ENCODE peak calls at places on chromosome 18, in nine cellular contexts. F is posterior cingulate gyrus, B is iris pigment epithelial cell, R is AG09309, U is foreskin melanocyte, H is C1 segment of cervical spinal cord, C is GM13977, O is NCI-H1436, T is posterior vena cava. L is an unnamed sample.

GRCh38 chr18:58819051-58819450 is 45.6 kb upstream of the ZNF532 start:
- DNase-seq in F (no peak), B (no peak), R (no peak), U (no peak), H (no peak), C (peak; percentile 72), O (no peak), T (no peak), L (no peak)

GRCh38 chr18:63199743-63200241 is 119.8 kb downstream of the BCL2 start:
- DNase-seq in F (no peak), B (no peak), R (no peak), U (no peak), H (no peak), C (no peak), O (no peak), T (no peak), L (no peak)

GRCh38 chr18:22166070-22166972 is 3.1 kb upstream of the GATA6 start:
- DNase-seq in F (no peak), B (no peak), R (no peak), U (no peak), H (no peak), C (no peak), O (no peak), T (peak; percentile 92), L (peak; percentile 69)

GRCh38 chr18:44507729-44508325 is 172.9 kb upstream of the SETBP1 start:
- DNase-seq in F (peak; percentile 7), B (no peak), R (no peak), U (peak; percentile 44), H (no peak), C (no peak), O (no peak), T (peak; percentile 84), L (no peak)

GRCh38 chr18:74898965-74899364 is 301.3 kb downstream of the ZNF407 start:
- DNase-seq in F (no peak), B (peak; percentile 58), R (no peak), U (peak; percentile 69), H (no peak), C (no peak), O (no peak), T (no peak), L (no peak)

GRCh38 chr18:13547347-13547746 is 179.0 kb downstream of the FAM210A start:
- DNase-seq in F (no peak), B (no peak), R (no peak), U (no peak), H (no peak), C (no peak), O (no peak), T (no peak), L (no peak)

GRCh38 chr18:44835555-44836156 is 155.0 kb downstream of the SETBP1 start:
- DNase-seq in F (no peak), B (no peak), R (no peak), U (no peak), H (no peak), C (no peak), O (no peak), T (no peak), L (no peak)

GRCh38 chr18:61551586-61551985 is 218.4 kb downstream of the CDH20 start:
- DNase-seq in F (no peak), B (peak; percentile 88), R (peak; percentile 67), U (peak; percentile 59), H (no peak), C (peak; percentile 75), O (peak; percentile 57), T (no peak), L (no peak)

GRCh38 chr18:36295880-36296301 is 1.6 kb upstream of the FHOD3 start:
- DNase-seq in F (peak; percentile 14), B (no peak), R (no peak), U (no peak), H (no peak), C (no peak), O (no peak), T (no peak), L (no peak)

GRCh38 chr18:24443870-24444269 is 16.6 kb upstream of the HRH4 start:
- DNase-seq in F (no peak), B (no peak), R (no peak), U (no peak), H (no peak), C (no peak), O (no peak), T (no peak), L (no peak)

GRCh38 chr18:26460449-26461091 is 87.8 kb downstream of the KCTD1 start:
- DNase-seq in F (no peak), B (peak; percentile 62), R (no peak), U (no peak), H (no peak), C (peak; percentile 51), O (no peak), T (no peak), L (peak; percentile 37)

GRCh38 chr18:5622905-5623304 is 79.1 kb upstream of the EPB41L3 start:
- DNase-seq in F (no peak), B (no peak), R (no peak), U (no peak), H (no peak), C (no peak), O (no peak), T (no peak), L (no peak)

GRCh38 chr18:68263481-68263880 is 451.4 kb downstream of the TMX3 start:
- DNase-seq in F (no peak), B (peak; percentile 67), R (peak; percentile 25), U (no peak), H (no peak), C (no peak), O (no peak), T (no peak), L (no peak)

GRCh38 chr18:50298443-50299284 is 11.2 kb upstream of the CXXC1 start:
- DNase-seq in F (no peak), B (no peak), R (no peak), U (no peak), H (no peak), C (no peak), O (no peak), T (peak; percentile 75), L (no peak)

GRCh38 chr18:31658670-31659573 is 25.5 kb downstream of the B4GALT6 start:
- DNase-seq in F (no peak), B (peak; percentile 65), R (no peak), U (no peak), H (no peak), C (peak; percentile 55), O (peak; percentile 12), T (no peak), L (no peak)

GRCh38 chr18:68494802-68495560 is 219.9 kb downstream of the TMX3 start:
- DNase-seq in F (no peak), B (peak; percentile 84), R (peak; percentile 89), U (no peak), H (no peak), C (no peak), O (no peak), T (no peak), L (no peak)

GRCh38 chr18:75041586-75041985 is 167.4 kb downstream of the PTGR3 start:
- DNase-seq in F (no peak), B (peak; percentile 34), R (peak; percentile 2), U (peak; percentile 28), H (no peak), C (no peak), O (no peak), T (no peak), L (no peak)

GRCh38 chr18:2536493-2536892 is 34.8 kb downstream of the METTL4 start:
- DNase-seq in F (no peak), B (peak; percentile 98), R (peak; percentile 67), U (peak; percentile 56), H (no peak), C (no peak), O (no peak), T (no peak), L (no peak)

GRCh38 chr18:41144444-41144843 is 810.6 kb upstream of the PIK3C3 start:
- DNase-seq in F (no peak), B (peak; percentile 87), R (no peak), U (no peak), H (no peak), C (no peak), O (no peak), T (no peak), L (no peak)

GRCh38 chr18:47100214-47100831 is 50.0 kb downstream of the HDHD2 start:
- DNase-seq in F (peak; percentile 66), B (peak; percentile 49), R (no peak), U (peak; percentile 13), H (no peak), C (peak; percentile 43), O (peak; percentile 44), T (no peak), L (peak; percentile 59)

GRCh38 chr18:67590571-67591141 is 74.1 kb upstream of the DSEL start:
- DNase-seq in F (no peak), B (peak; percentile 54), R (no peak), U (no peak), H (no peak), C (no peak), O (no peak), T (no peak), L (no peak)

GRCh38 chr18:5894215-5894612 is 1.1 kb downstream of the TMEM200C start:
- DNase-seq in F (no peak), B (no peak), R (no peak), U (no peak), H (no peak), C (peak; percentile 22), O (no peak), T (no peak), L (no peak)

GRCh38 chr18:38966846-38967245 is 1401.2 kb upstream of the CELF4 start:
- DNase-seq in F (no peak), B (peak; percentile 12), R (no peak), U (no peak), H (no peak), C (no peak), O (no peak), T (no peak), L (no peak)

GRCh38 chr18:11874676-11875075 is 23.5 kb downstream of the CHMP1B start:
- DNase-seq in F (no peak), B (no peak), R (no peak), U (no peak), H (no peak), C (no peak), O (no peak), T (no peak), L (no peak)

L was measured in stomach.